ENCODE peak calls at places on chromosomes 3 and 15, in eight cellular contexts. Z, U, J, T, S, D, P and A are unnamed samples.

GRCh38 chr15:43903864-43904290 is 77.1 kb downstream of the WDR76 start:
- DNase-seq in Z (peak), U (peak), J (no peak), T (peak), S (peak), D (peak), P (peak), A (no peak)

GRCh38 chr3:74500257-74500656 is 114.2 kb downstream of the CNTN3 start:
- DNase-seq in Z (no peak), U (no peak), J (no peak), T (no peak), S (no peak), D (no peak), P (peak), A (no peak)

GRCh38 chr3:121883507-121883906 is 10.7 kb upstream of the SLC15A2 start:
- DNase-seq in Z (no peak), U (no peak), J (no peak), T (no peak), S (peak), D (peak), P (peak), A (no peak)

GRCh38 chr15:79193157-79193948 is 89.2 kb upstream of the ANKRD34C start:
- DNase-seq in Z (no peak), U (no peak), J (no peak), T (no peak), S (no peak), D (no peak), P (no peak), A (no peak)

GRCh38 chr15:51030649-51031316 is 63.9 kb downstream of the TNFAIP8L3 start:
- DNase-seq in Z (no peak), U (no peak), J (peak), T (no peak), S (no peak), D (no peak), P (peak), A (no peak)

GRCh38 chr3:101521251-101521701 is 8.3 kb upstream of the SENP7 start:
- DNase-seq in Z (no peak), U (no peak), J (no peak), T (no peak), S (peak), D (no peak), P (no peak), A (no peak)

GRCh38 chr3:31210068-31210650 is 315.7 kb upstream of the GADL1 start:
- DNase-seq in Z (no peak), U (no peak), J (no peak), T (no peak), S (no peak), D (no peak), P (no peak), A (no peak)

GRCh38 chr3:121758727-121759450 is 9.3 kb upstream of the GOLGB1 start:
- DNase-seq in Z (no peak), U (no peak), J (no peak), T (no peak), S (no peak), D (no peak), P (peak), A (no peak)

GRCh38 chr15:90407871-90408317 is 19.9 kb downstream of the IQGAP1 start:
- DNase-seq in Z (no peak), U (no peak), J (no peak), T (no peak), S (no peak), D (no peak), P (peak), A (no peak)

GRCh38 chr3:149934524-149934923 is 36.2 kb downstream of the PFN2 start:
- DNase-seq in Z (peak), U (no peak), J (peak), T (no peak), S (no peak), D (no peak), P (peak), A (no peak)

GRCh38 chr3:168116279-168116678 is 20.6 kb upstream of the GOLIM4 start:
- DNase-seq in Z (no peak), U (no peak), J (no peak), T (no peak), S (no peak), D (no peak), P (peak), A (no peak)

GRCh38 chr3:126125341-126125740 is 41.4 kb upstream of the SLC41A3 start:
- DNase-seq in Z (peak), U (peak), J (peak), T (peak), S (no peak), D (no peak), P (no peak), A (no peak)

GRCh38 chr15:29268706-29269484 is 727 bp downstream of the NSMCE3 start:
- DNase-seq in Z (peak), U (no peak), J (peak), T (no peak), S (no peak), D (no peak), P (peak), A (no peak)

GRCh38 chr3:133722935-133723334 is 23.3 kb upstream of the TF start:
- DNase-seq in Z (no peak), U (no peak), J (no peak), T (no peak), S (no peak), D (no peak), P (no peak), A (no peak)

GRCh38 chr3:156207802-156208685 is 87.7 kb downstream of the KCNAB1 start:
- DNase-seq in Z (no peak), U (no peak), J (no peak), T (no peak), S (no peak), D (no peak), P (peak), A (no peak)

GRCh38 chr15:53246996-53247395 is 456.9 kb upstream of the ONECUT1 start:
- DNase-seq in Z (no peak), U (no peak), J (no peak), T (no peak), S (no peak), D (no peak), P (no peak), A (no peak)

GRCh38 chr3:132726341-132726823 is 4.2 kb upstream of the NPHP3 start:
- DNase-seq in Z (no peak), U (no peak), J (no peak), T (no peak), S (peak), D (no peak), P (peak), A (no peak)

GRCh38 chr15:90540768-90541167 is 11.0 kb downstream of the CRTC3 start:
- DNase-seq in Z (no peak), U (no peak), J (no peak), T (no peak), S (no peak), D (no peak), P (no peak), A (no peak)

GRCh38 chr15:27089233-27089586 is 118.2 kb downstream of the GABRG3 start:
- DNase-seq in Z (no peak), U (no peak), J (no peak), T (no peak), S (no peak), D (no peak), P (no peak), A (peak)

GRCh38 chr3:78844307-78844706 is 923.5 kb downstream of the ROBO1 start:
- DNase-seq in Z (no peak), U (no peak), J (no peak), T (no peak), S (no peak), D (no peak), P (no peak), A (no peak)

GRCh38 chr3:54206874-54207273 is 84.5 kb downstream of the CACNA2D3 start:
- DNase-seq in Z (no peak), U (no peak), J (no peak), T (no peak), S (no peak), D (no peak), P (no peak), A (no peak)

GRCh38 chr3:171806200-171807128 is 3.8 kb downstream of the PLD1 start:
- DNase-seq in Z (no peak), U (no peak), J (no peak), T (no peak), S (peak), D (no peak), P (peak), A (no peak)

GRCh38 chr3:148400754-148401153 is 296.9 kb upstream of the AGTR1 start:
- DNase-seq in Z (no peak), U (no peak), J (no peak), T (no peak), S (no peak), D (no peak), P (peak), A (no peak)

GRCh38 chr15:29345549-29346525 is 76.2 kb upstream of the NSMCE3 start:
- DNase-seq in Z (no peak), U (no peak), J (no peak), T (no peak), S (no peak), D (no peak), P (no peak), A (no peak)

GRCh38 chr3:42700366-42701288 is 2.0 kb downstream of the HHATL start:
- DNase-seq in Z (no peak), U (no peak), J (peak), T (peak), S (no peak), D (no peak), P (no peak), A (no peak)

GRCh38 chr3:25885544-25885943 is 95.7 kb downstream of the OXSM start:
- DNase-seq in Z (no peak), U (no peak), J (no peak), T (no peak), S (peak), D (peak), P (no peak), A (no peak)

GRCh38 chr3:8869613-8870012 is 93.7 kb downstream of the RAD18 start:
- DNase-seq in Z (no peak), U (no peak), J (no peak), T (no peak), S (peak), D (peak), P (peak), A (no peak)

GRCh38 chr3:183579967-183580720 is 24.6 kb upstream of the KLHL6 start:
- DNase-seq in Z (peak), U (no peak), J (no peak), T (no peak), S (no peak), D (no peak), P (peak), A (no peak)

DNA sequence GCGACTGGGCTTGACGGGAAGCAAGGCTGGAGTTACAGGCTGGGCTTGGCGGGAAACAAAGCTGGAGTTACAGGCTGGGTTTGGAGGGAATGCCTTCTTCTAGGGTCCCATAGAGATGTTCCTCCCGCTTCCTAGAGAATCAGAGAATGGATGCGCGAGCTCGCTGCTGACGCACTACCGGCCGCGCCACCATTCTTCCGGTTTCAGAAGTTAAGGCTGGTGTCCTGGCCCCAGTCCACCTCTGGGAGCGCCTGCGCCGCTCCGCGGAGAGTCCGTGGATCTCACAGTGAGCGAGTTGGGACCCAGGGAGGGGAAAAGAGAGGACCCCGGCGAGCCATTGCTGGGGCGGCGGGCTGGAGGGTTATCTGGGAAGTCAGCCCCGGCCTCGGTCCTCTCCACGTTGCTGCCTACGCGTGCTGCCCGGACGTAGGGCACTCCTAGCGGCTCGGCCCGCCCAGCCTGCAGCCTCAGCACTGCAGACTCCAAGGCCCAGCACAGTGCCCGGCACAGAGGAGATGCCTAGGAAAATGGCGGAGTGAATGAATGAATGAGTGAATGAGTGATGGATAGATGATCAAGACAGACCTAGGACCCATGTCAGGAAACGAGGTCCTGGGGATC is at the start of gene ZNF502:
- DNase-seq in Z (peak), U (peak), J (peak), T (no peak), S (peak), D (peak), P (peak), A (peak)
- TF ChIP-seq CTCF in Z (peak), U (no peak), J (peak), T (no peak), S (peak), D (no peak), P (peak), A (peak)

GRCh38 chr3:61877359-61877770 is 316.0 kb downstream of the PTPRG start:
- DNase-seq in Z (no peak), U (no peak), J (no peak), T (no peak), S (no peak), D (peak), P (peak), A (no peak)
- TF ChIP-seq CTCF in Z (no peak), U (no peak), J (no peak), T (peak), S (no peak), D (no peak), P (peak), A (no peak)

DNA sequence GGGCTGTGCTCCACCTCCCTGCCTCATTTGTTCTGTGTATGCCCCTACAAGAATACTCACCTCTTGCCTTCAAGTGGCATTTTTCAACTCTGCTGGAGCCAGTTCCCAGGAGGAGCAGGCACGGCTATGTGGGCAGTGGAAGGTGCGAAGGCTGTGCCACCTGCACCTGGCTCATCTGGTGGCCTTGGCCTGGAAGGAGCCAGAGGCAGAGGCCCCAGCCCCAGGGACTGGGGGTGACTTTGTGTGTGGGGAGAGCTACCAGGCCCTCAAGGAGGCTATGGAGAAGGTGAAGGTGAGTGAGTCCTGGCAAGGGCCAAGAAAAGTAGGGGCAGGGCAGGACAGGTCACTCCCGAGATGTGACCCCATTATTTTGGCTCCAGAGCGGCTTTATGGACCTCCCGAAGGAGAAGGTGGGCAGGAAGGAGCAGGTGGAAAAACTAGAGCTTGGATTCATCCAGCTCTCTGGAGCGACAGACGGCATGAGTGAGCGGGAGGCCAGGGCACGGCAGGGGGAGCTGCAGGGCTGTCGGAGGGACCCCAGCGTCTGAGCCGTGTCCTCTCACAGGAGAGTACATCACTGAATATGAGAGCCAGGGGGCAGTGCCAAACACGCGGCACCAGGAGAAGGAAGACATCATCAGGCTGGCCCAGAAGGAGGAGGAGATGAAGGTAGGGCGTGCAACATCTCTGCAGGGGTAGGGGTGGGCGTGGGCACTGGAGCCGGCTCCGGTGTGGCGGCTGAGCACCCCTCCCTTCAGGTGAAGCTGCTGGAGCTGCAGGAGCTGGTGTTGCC is 57.3 kb upstream of the UBE2Q2 start:
- DNase-seq in Z (no peak), U (no peak), J (no peak), T (peak), S (no peak), D (no peak), P (peak), A (no peak)
- TF ChIP-seq CTCF in Z (no peak), U (no peak), J (no peak), T (peak), S (no peak), D (no peak), P (peak), A (no peak)

DNA sequence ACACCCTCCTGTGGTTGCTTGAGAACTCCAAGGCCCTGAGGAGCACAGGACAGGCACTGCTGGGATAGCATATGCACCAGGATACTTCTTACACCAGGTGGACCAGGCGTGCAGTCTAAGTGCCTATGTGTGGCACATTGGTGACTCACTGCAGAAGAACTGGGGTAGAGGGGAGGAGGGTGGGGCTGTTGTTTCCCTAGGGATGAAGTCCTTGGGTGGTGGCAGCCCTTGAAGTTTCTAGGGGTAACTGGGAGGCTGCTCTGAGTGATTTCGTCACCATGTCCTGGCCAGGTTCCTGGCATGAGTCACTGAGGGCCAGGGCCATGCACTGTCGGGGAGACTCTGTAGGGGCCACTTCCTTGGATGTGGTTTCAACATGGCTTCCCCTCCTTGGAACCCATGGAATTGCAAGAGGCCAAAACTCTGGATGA is 15.9 kb downstream of the MYZAP start:
- DNase-seq in Z (no peak), U (no peak), J (no peak), T (no peak), S (peak), D (peak), P (peak), A (no peak)
- TF ChIP-seq CTCF in Z (no peak), U (no peak), J (no peak), T (no peak), S (no peak), D (peak), P (no peak), A (no peak)

DNA sequence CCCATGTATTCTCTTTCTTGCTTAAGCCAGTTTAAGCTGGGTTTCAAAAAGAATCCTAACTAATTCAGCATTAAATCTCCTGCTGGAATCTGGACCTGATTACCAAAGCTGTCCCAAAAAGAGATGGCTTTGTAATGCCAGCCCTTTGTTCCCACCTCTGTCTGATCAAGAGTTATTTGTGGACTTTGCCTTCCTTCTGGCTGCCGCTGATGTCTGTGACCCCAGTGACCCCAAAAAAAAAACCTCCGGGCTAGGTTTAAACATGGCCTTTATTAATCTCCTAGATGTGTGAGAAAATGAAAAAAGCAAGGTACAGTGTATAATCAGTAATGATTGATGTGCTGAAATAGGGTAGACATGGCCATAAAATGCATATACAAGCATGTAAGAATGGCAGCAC is 20.7 kb downstream of the CRYGS start:
- DNase-seq in Z (no peak), U (no peak), J (no peak), T (no peak), S (no peak), D (no peak), P (no peak), A (no peak)
- TF ChIP-seq CTCF in Z (no peak), U (no peak), J (no peak), T (no peak), S (no peak), D (no peak), P (no peak), A (no peak)

DNA sequence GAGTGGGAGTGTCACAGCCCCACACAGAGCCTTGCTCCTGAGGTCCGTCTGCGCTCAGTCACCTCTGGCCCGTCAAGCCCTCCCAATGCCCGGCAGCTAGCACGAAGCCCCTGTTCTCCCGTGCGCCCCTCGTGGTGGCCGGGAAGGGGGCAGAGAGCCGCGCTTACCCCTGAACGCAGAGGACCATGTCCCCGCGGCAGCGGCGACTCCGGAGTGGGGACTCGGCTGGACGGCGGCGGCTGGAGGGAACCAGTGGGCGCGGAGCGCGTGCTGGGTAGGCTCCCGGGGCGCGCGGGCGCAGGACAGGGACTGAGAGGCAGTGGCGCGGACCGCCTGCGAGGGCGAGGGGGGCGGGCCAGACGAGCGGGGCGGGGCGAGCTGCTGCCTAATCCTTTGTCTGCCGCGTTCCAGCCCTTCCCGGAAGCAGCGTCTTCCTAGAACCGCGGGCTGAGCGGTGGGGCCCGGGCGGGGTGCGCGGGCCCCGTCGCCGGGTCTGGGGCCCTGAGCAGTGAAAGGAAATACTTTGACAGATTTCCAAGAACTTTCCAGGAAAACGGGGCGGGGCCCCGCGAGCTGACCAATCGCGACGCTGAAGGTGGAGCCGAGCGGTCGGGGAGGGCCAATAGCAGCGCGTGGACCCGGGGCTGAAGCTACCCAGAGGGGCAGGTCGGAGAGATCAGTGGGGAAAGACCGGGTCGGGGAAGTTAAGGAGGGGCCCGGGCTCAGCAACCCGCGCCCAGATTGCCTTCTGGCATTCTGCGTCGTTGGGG is at the start of gene CISH:
- DNase-seq in Z (peak), U (peak), J (peak), T (peak), S (peak), D (peak), P (peak), A (peak)
- TF ChIP-seq CTCF in Z (peak), U (no peak), J (no peak), T (peak), S (peak), D (peak), P (peak), A (peak)

GRCh38 chr15:55774113-55774970 is 31.4 kb upstream of the PRTG start:
- DNase-seq in Z (no peak), U (no peak), J (no peak), T (no peak), S (peak), D (peak), P (peak), A (no peak)
- TF ChIP-seq CTCF in Z (peak), U (peak), J (peak), T (peak), S (peak), D (peak), P (peak), A (peak)

GRCh38 chr3:16509721-16510619 is 3.5 kb downstream of the RFTN1 start:
- DNase-seq in Z (no peak), U (no peak), J (no peak), T (no peak), S (no peak), D (no peak), P (no peak), A (no peak)
- TF ChIP-seq CTCF in Z (no peak), U (no peak), J (no peak), T (no peak), S (no peak), D (no peak), P (no peak), A (no peak)

GRCh38 chr15:68560501-68561113 is 18.2 kb upstream of the CORO2B start:
- DNase-seq in Z (no peak), U (no peak), J (peak), T (no peak), S (no peak), D (no peak), P (no peak), A (no peak)
- TF ChIP-seq CTCF in Z (no peak), U (no peak), J (no peak), T (no peak), S (no peak), D (no peak), P (no peak), A (no peak)